ENCODE peak calls at places on chromosomes 16 and 17, in six cellular contexts. One of them, this sample, is unnamed.

GRCh38 chr16:27729516-27730304 is 179.8 kb downstream of the KATNIP start:
- DNase-seq in Calu3: no peak
- DNase-seq in nephron progenitor cell: no peak
- DNase-seq in WTC11: no peak
- DNase-seq in SK-N-SH: no peak
- DNase-seq in MCF 10A: no peak
- DNase-seq in this sample: no peak

GRCh38 chr17:72538921-72539352 is 418.1 kb downstream of the SOX9 start:
- DNase-seq in Calu3: no peak
- DNase-seq in nephron progenitor cell: peak
- DNase-seq in WTC11: peak
- DNase-seq in SK-N-SH: no peak
- DNase-seq in MCF 10A: no peak
- DNase-seq in this sample: no peak

GRCh38 chr16:81546781-81547180 is 102.2 kb downstream of the CMIP start:
- DNase-seq in Calu3: no peak
- DNase-seq in nephron progenitor cell: no peak
- DNase-seq in WTC11: no peak
- DNase-seq in SK-N-SH: no peak
- DNase-seq in MCF 10A: no peak
- DNase-seq in this sample: no peak

GRCh38 chr17:37488009-37488604 is 1.6 kb upstream of the DUSP14 start:
- DNase-seq in Calu3: peak
- DNase-seq in nephron progenitor cell: no peak
- DNase-seq in WTC11: no peak
- DNase-seq in SK-N-SH: peak
- DNase-seq in MCF 10A: peak
- DNase-seq in this sample: peak

GRCh38 chr16:2981177-2981898 is 1.1 kb upstream of the PKMYT1 start:
- DNase-seq in Calu3: no peak
- DNase-seq in nephron progenitor cell: no peak
- DNase-seq in WTC11: no peak
- DNase-seq in SK-N-SH: no peak
- DNase-seq in MCF 10A: no peak
- DNase-seq in this sample: no peak

GRCh38 chr16:27234171-27234570 is 30.8 kb downstream of the KDM8 start:
- DNase-seq in Calu3: no peak
- DNase-seq in nephron progenitor cell: no peak
- DNase-seq in WTC11: no peak
- DNase-seq in SK-N-SH: no peak
- DNase-seq in MCF 10A: no peak
- DNase-seq in this sample: no peak

GRCh38 chr16:82603784-82604411 is 22.9 kb upstream of the CDH13 start:
- DNase-seq in Calu3: peak
- DNase-seq in nephron progenitor cell: peak
- DNase-seq in WTC11: peak
- DNase-seq in SK-N-SH: no peak
- DNase-seq in MCF 10A: peak
- DNase-seq in this sample: peak

GRCh38 chr16:85286066-85286712 is 173.9 kb upstream of the CIBAR2 start:
- DNase-seq in Calu3: no peak
- DNase-seq in nephron progenitor cell: no peak
- DNase-seq in WTC11: no peak
- DNase-seq in SK-N-SH: peak
- DNase-seq in MCF 10A: peak
- DNase-seq in this sample: peak

GRCh38 chr17:70313031-70313430 is 143.7 kb downstream of the KCNJ2 start:
- DNase-seq in Calu3: no peak
- DNase-seq in nephron progenitor cell: no peak
- DNase-seq in WTC11: no peak
- DNase-seq in SK-N-SH: no peak
- DNase-seq in MCF 10A: no peak
- DNase-seq in this sample: no peak

GRCh38 chr17:78166416-78166815 is 2.0 kb upstream of the SYNGR2 start:
- DNase-seq in Calu3: no peak
- DNase-seq in nephron progenitor cell: no peak
- DNase-seq in WTC11: no peak
- DNase-seq in SK-N-SH: no peak
- DNase-seq in MCF 10A: no peak
- DNase-seq in this sample: no peak

GRCh38 chr16:66996324-66996982 is 8.1 kb downstream of the CES4A start:
- DNase-seq in Calu3: no peak
- DNase-seq in nephron progenitor cell: no peak
- DNase-seq in WTC11: no peak
- DNase-seq in SK-N-SH: no peak
- DNase-seq in MCF 10A: peak
- DNase-seq in this sample: peak

GRCh38 chr17:7839890-7840260 is 5.9 kb downstream of the KDM6B start:
- DNase-seq in Calu3: no peak
- DNase-seq in nephron progenitor cell: no peak
- DNase-seq in WTC11: no peak
- DNase-seq in SK-N-SH: no peak
- DNase-seq in MCF 10A: peak
- DNase-seq in this sample: peak

GRCh38 chr17:42288985-42289862 is 926 bp downstream of the STAT5A start:
- DNase-seq in Calu3: no peak
- DNase-seq in nephron progenitor cell: no peak
- DNase-seq in WTC11: peak
- DNase-seq in SK-N-SH: no peak
- DNase-seq in MCF 10A: no peak
- DNase-seq in this sample: no peak

GRCh38 chr16:67185003-67185865 is 1.5 kb upstream of the MATCAP1 start:
- DNase-seq in Calu3: peak
- DNase-seq in nephron progenitor cell: peak
- DNase-seq in WTC11: peak
- DNase-seq in SK-N-SH: peak
- DNase-seq in MCF 10A: peak
- DNase-seq in this sample: peak

GRCh38 chr17:62092784-62093183 is 27.7 kb upstream of the MED13 start:
- DNase-seq in Calu3: no peak
- DNase-seq in nephron progenitor cell: no peak
- DNase-seq in WTC11: no peak
- DNase-seq in SK-N-SH: no peak
- DNase-seq in MCF 10A: no peak
- DNase-seq in this sample: no peak

GRCh38 chr17:39687101-39687545 is 734 bp downstream of the PGAP3 start:
- DNase-seq in Calu3: peak
- DNase-seq in nephron progenitor cell: no peak
- DNase-seq in WTC11: no peak
- DNase-seq in SK-N-SH: no peak
- DNase-seq in MCF 10A: no peak
- DNase-seq in this sample: no peak

GRCh38 chr17:78128616-78129384 is at the start of gene TMC6:
- DNase-seq in Calu3: peak
- DNase-seq in nephron progenitor cell: peak
- DNase-seq in WTC11: peak
- DNase-seq in SK-N-SH: peak
- DNase-seq in MCF 10A: peak
- DNase-seq in this sample: no peak

GRCh38 chr16:17448640-17449638 is 21.8 kb downstream of the XYLT1 start:
- DNase-seq in Calu3: no peak
- DNase-seq in nephron progenitor cell: no peak
- DNase-seq in WTC11: no peak
- DNase-seq in SK-N-SH: peak
- DNase-seq in MCF 10A: no peak
- DNase-seq in this sample: no peak

GRCh38 chr17:4718276-4718675 is 7.8 kb downstream of the ARRB2 start:
- DNase-seq in Calu3: no peak
- DNase-seq in nephron progenitor cell: no peak
- DNase-seq in WTC11: no peak
- DNase-seq in SK-N-SH: no peak
- DNase-seq in MCF 10A: no peak
- DNase-seq in this sample: no peak

GRCh38 chr16:11100239-11100750 is 155.7 kb downstream of the SOCS1 start:
- DNase-seq in Calu3: no peak
- DNase-seq in nephron progenitor cell: peak
- DNase-seq in WTC11: peak
- DNase-seq in SK-N-SH: no peak
- DNase-seq in MCF 10A: peak
- DNase-seq in this sample: peak

GRCh38 chr17:79627184-79627765 is 16.4 kb upstream of the RBFOX3 start:
- DNase-seq in Calu3: no peak
- DNase-seq in nephron progenitor cell: no peak
- DNase-seq in WTC11: peak
- DNase-seq in SK-N-SH: peak
- DNase-seq in MCF 10A: no peak
- DNase-seq in this sample: no peak

GRCh38 chr16:66374176-66374575 is 7.7 kb downstream of the CDH5 start:
- DNase-seq in Calu3: no peak
- DNase-seq in nephron progenitor cell: no peak
- DNase-seq in WTC11: no peak
- DNase-seq in SK-N-SH: no peak
- DNase-seq in MCF 10A: no peak
- DNase-seq in this sample: no peak

GRCh38 chr17:1830288-1830687 is 483 bp downstream of the RPA1 start:
- DNase-seq in Calu3: peak
- DNase-seq in nephron progenitor cell: no peak
- DNase-seq in WTC11: no peak
- DNase-seq in SK-N-SH: peak
- DNase-seq in MCF 10A: peak
- DNase-seq in this sample: no peak

GRCh38 chr17:82237746-82238561 is 9.1 kb downstream of the SLC16A3 start:
- DNase-seq in Calu3: no peak
- DNase-seq in nephron progenitor cell: no peak
- DNase-seq in WTC11: no peak
- DNase-seq in SK-N-SH: no peak
- DNase-seq in MCF 10A: no peak
- DNase-seq in this sample: no peak

GRCh38 chr17:9322298-9322697 is 253.3 kb downstream of the STX8 start:
- DNase-seq in Calu3: no peak
- DNase-seq in nephron progenitor cell: peak
- DNase-seq in WTC11: no peak
- DNase-seq in SK-N-SH: no peak
- DNase-seq in MCF 10A: no peak
- DNase-seq in this sample: no peak

GRCh38 chr16:29315916-29316517 is 90.5 kb downstream of the NPIPB11 start:
- DNase-seq in Calu3: peak
- DNase-seq in nephron progenitor cell: no peak
- DNase-seq in WTC11: no peak
- DNase-seq in SK-N-SH: peak
- DNase-seq in MCF 10A: no peak
- DNase-seq in this sample: no peak

GRCh38 chr16:79278506-79278905 is 322.0 kb downstream of the MAF start:
- DNase-seq in Calu3: no peak
- DNase-seq in nephron progenitor cell: no peak
- DNase-seq in WTC11: no peak
- DNase-seq in SK-N-SH: no peak
- DNase-seq in MCF 10A: no peak
- DNase-seq in this sample: no peak

GRCh38 chr17:63277629-63278028 is 168.5 kb downstream of the CYB561 start:
- DNase-seq in Calu3: no peak
- DNase-seq in nephron progenitor cell: no peak
- DNase-seq in WTC11: no peak
- DNase-seq in SK-N-SH: no peak
- DNase-seq in MCF 10A: no peak
- DNase-seq in this sample: no peak

DNA sequence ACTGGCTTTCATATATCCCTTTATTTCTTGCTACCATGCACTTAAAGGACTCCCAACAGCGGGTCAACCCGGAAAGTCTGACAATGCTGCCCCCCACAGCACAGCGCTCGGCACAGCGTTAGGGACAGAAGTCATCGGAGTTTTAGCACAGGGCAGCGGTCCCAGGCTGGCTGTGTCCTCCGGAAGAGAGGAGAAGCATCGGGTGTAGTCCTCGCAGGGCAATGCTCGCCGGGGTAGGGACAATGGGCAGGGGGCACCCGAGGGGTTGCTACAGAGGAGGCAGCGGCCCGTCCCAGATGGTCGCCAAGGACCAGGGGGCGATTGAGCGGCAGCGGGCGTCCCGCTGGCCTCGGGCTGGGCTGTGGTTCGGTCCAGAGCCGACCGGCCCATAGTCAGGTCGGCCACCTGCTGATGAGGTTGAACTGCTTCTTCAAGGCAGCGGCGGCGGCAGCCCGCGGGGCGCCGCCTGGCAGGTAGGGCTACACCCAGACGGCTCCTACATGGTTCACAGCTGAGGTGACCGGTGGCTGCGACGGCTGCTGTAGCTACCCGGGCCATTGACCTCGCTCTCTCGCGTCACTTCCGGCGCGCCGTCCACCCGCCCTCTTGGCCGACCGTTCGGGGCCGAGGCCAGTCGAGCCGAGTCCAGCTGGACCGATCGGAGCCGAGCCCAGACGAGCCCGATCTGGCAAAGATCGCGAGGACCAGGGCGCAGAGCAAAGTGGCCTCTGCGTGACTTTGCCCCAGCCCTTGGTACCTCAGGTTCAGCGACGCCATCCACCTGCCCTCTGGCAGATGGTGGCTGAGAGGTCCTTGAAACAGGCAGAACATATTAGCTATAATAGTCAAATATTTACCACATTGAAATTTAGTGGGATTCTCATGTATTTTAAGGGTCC is 4.7 kb upstream of the LCMT1 start:
- DNase-seq in Calu3: peak
- DNase-seq in nephron progenitor cell: peak
- DNase-seq in WTC11: peak
- DNase-seq in SK-N-SH: peak
- DNase-seq in MCF 10A: peak
- DNase-seq in this sample: peak
- TF ChIP-seq CTCF in Calu3: no peak
- TF ChIP-seq CTCF in nephron progenitor cell: no peak
- TF ChIP-seq CTCF in WTC11: no peak
- TF ChIP-seq CTCF in SK-N-SH: peak
- TF ChIP-seq CTCF in MCF 10A: no peak
- TF ChIP-seq CTCF in this sample: peak

DNA sequence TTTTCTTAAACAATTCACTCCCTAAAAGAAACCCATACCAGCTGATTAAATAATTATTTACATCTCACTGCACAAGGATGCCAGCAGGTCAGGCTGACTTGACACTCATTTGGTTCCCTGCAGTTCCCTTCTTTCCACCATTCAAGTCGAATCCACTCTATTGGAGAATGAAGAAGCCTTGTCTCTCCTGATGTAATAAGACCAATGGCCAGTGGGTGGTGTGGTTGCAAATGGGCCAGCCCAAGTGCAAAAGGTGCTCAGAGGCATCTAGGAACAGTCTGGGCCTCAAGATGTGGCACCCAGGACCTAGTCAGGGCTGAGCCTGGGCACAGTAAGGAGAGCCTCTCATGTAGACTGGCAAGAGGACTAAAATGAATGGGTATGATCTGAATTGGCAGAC is 9.3 kb downstream of the C16orf78 start:
- DNase-seq in Calu3: no peak
- DNase-seq in nephron progenitor cell: no peak
- DNase-seq in WTC11: peak
- DNase-seq in SK-N-SH: no peak
- DNase-seq in MCF 10A: peak
- DNase-seq in this sample: no peak
- TF ChIP-seq CTCF in Calu3: no peak
- TF ChIP-seq CTCF in nephron progenitor cell: peak
- TF ChIP-seq CTCF in WTC11: peak
- TF ChIP-seq CTCF in SK-N-SH: peak
- TF ChIP-seq CTCF in MCF 10A: no peak
- TF ChIP-seq CTCF in this sample: no peak

GRCh38 chr17:55532670-55533069 is 21.4 kb upstream of the SMIM36 start:
- DNase-seq in Calu3: no peak
- DNase-seq in nephron progenitor cell: no peak
- DNase-seq in WTC11: no peak
- DNase-seq in SK-N-SH: no peak
- DNase-seq in MCF 10A: no peak
- DNase-seq in this sample: no peak
- TF ChIP-seq CTCF in Calu3: no peak
- TF ChIP-seq CTCF in nephron progenitor cell: no peak
- TF ChIP-seq CTCF in WTC11: no peak
- TF ChIP-seq CTCF in SK-N-SH: no peak
- TF ChIP-seq CTCF in MCF 10A: no peak
- TF ChIP-seq CTCF in this sample: no peak

GRCh38 chr16:72400257-72401078 is 228.5 kb upstream of the PMFBP1 start:
- DNase-seq in Calu3: peak
- DNase-seq in nephron progenitor cell: peak
- DNase-seq in WTC11: peak
- DNase-seq in SK-N-SH: peak
- DNase-seq in MCF 10A: peak
- DNase-seq in this sample: peak
- TF ChIP-seq CTCF in Calu3: peak
- TF ChIP-seq CTCF in nephron progenitor cell: peak
- TF ChIP-seq CTCF in WTC11: peak
- TF ChIP-seq CTCF in SK-N-SH: peak
- TF ChIP-seq CTCF in MCF 10A: peak
- TF ChIP-seq CTCF in this sample: peak

This sample was measured in HFFc6.